ENCODE peak calls at places on chromosomes 5 and 9, in five cellular contexts. Z is gastrocnemius medialis, Q is cardiac muscle cell, E is astrocyte, F is SK-N-SH. X is an unnamed sample. For H3K4me1, the result is how much of the 10 kb centered on the place peaks cover.

GRCh38 chr5:60387041-60387440 is 312.9 kb downstream of the DEPDC1B start:
- DNase-seq in Z (no peak), Q (no peak), E (no peak), F (no peak), X (no peak)

GRCh38 chr9:115630126-115630840 is 512.3 kb upstream of the TNC start:
- DNase-seq in Z (no peak), Q (no peak), E (no peak), F (no peak), X (no peak)

GRCh38 chr9:134314950-134315715 is 11.1 kb upstream of the RXRA start:
- DNase-seq in Z (no peak), Q (no peak), E (no peak), F (no peak), X (no peak)

GRCh38 chr5:132388244-132389050 is 18.9 kb downstream of the SLC22A5 start:
- DNase-seq in Z (no peak), Q (peak), E (peak), F (no peak), X (no peak)

GRCh38 chr5:132883261-132883834 is 9.9 kb downstream of the LEAP2 start:
- DNase-seq in Z (no peak), Q (peak), E (peak), F (peak), X (peak)

GRCh38 chr9:138102246-138103051 is 224.9 kb downstream of the CACNA1B start:
- DNase-seq in Z (no peak), Q (no peak), E (no peak), F (peak), X (no peak)

GRCh38 chr5:36685631-36686147 is 79.3 kb downstream of the SLC1A3 start:
- DNase-seq in Z (no peak), Q (peak), E (no peak), F (no peak), X (peak)

GRCh38 chr5:150079655-150080461 is 6.5 kb downstream of the CSF1R start:
- DNase-seq in Z (no peak), Q (no peak), E (no peak), F (peak), X (no peak)

GRCh38 chr9:127255692-127256091 is 8.9 kb upstream of the GARNL3 start:
- DNase-seq in Z (no peak), Q (no peak), E (no peak), F (no peak), X (no peak)
- H3K4me1 ChIP-seq in Z (under half), Q (under half), E (under half), F (under half), X (under half)

GRCh38 chr5:39660020-39660419 is 235.2 kb upstream of the DAB2 start:
- DNase-seq in Z (no peak), Q (no peak), E (no peak), F (no peak), X (no peak)
- H3K27ac ChIP-seq in Z (no peak), Q (no peak), E (no peak), F (no peak), X (no peak)

GRCh38 chr9:127783111-127783621 is 2.7 kb upstream of the CDK9 start:
- DNase-seq in Z (no peak), Q (no peak), E (no peak), F (no peak), X (peak)
- H3K4me3 ChIP-seq in Z (no peak), Q (no peak), E (no peak), F (no peak), X (peak)

GRCh38 chr5:59342181-59342580 is 551.3 kb downstream of the PDE4D start:
- DNase-seq in Z (no peak), Q (no peak), E (peak), F (peak), X (no peak)
- H3K4me1 ChIP-seq in Z (under half), Q (under half), E (under half), F (under half), X (under half)

GRCh38 chr9:94772128-94772527 is 45.6 kb downstream of the AOPEP start:
- DNase-seq in Z (no peak), Q (no peak), E (no peak), F (no peak), X (no peak)
- H3K27ac ChIP-seq in Z (no peak), Q (no peak), E (no peak), F (no peak), X (no peak)

GRCh38 chr5:90930062-90930461 is 371.5 kb downstream of the ADGRV1 start:
- DNase-seq in Z (no peak), Q (no peak), E (no peak), F (no peak), X (no peak)
- H3K4me3 ChIP-seq in Z (no peak), Q (peak), E (no peak), F (no peak), X (no peak)

GRCh38 chr9:81623778-81624177 is 65.6 kb downstream of the TLE1 start:
- DNase-seq in Z (no peak), Q (no peak), E (no peak), F (no peak), X (no peak)

GRCh38 chr9:81627481-81627880 is 61.9 kb downstream of the TLE1 start:
- DNase-seq in Z (no peak), Q (no peak), E (no peak), F (no peak), X (no peak)

GRCh38 chr9:81628897-81629296 is 60.5 kb downstream of the TLE1 start:
- DNase-seq in Z (no peak), Q (no peak), E (peak), F (no peak), X (no peak)

GRCh38 chr9:81625969-81626368 is 63.4 kb downstream of the TLE1 start:
- DNase-seq in Z (no peak), Q (no peak), E (no peak), F (no peak), X (no peak)

GRCh38 chr9:81626511-81626910 is 62.8 kb downstream of the TLE1 start:
- DNase-seq in Z (no peak), Q (no peak), E (peak), F (no peak), X (no peak)
- H3K4me1 ChIP-seq in Z (under half), Q (under half), E (under half), F (under half), X (under half)

DNA sequence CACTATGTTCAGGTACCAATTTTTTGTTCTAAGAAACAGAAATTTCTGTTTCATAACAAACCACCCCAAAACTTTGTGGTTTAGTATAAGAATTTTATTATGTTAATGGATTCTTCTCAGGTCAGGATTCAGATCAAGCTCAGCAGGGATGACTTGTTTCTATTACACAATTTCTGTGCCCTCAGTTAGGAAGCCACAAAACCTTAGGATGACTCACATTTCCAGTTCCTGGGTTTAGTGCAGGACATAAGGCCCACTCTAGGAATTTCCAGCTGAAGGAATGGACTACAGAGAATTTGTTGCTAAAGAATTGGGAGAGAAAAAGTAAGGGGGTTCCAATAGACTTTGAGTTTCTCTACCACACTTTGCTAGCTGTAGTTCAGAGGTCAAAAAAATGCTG is 629.3 kb downstream of the ANXA1 start:
- DNase-seq in Z (no peak), Q (peak), E (peak), F (no peak), X (no peak)
- H3K27ac ChIP-seq in Z (no peak), Q (no peak), E (no peak), F (no peak), X (no peak)